ENCODE peak calls at places on chromosome 11, in five cellular contexts. F is KBM-7, V is amniotic stem cell, O is HTR-8/SVneo, Z is germinal center. P is an unnamed sample.
A peak's percentile ranks its signal among the peaks of the same experiment; 100 is the strongest.

GRCh38 chr11:105179542-105180278 is 40.1 kb upstream of the CARD18 start:
- DNase-seq in F (no peak), V (no peak), O (no peak), Z (no peak), P (no peak)

GRCh38 chr11:34840736-34841386 is 75.3 kb downstream of the APIP start:
- DNase-seq in F (peak; percentile 88), V (no peak), O (no peak), Z (peak; percentile 61), P (no peak)

GRCh38 chr11:107702723-107703122 is 9.1 kb downstream of the SLN start:
- DNase-seq in F (no peak), V (no peak), O (no peak), Z (no peak), P (no peak)

GRCh38 chr11:103483996-103484395 is 374.8 kb downstream of the DYNC2H1 start:
- DNase-seq in F (no peak), V (no peak), O (no peak), Z (no peak), P (no peak)

GRCh38 chr11:31940396-31941037 is 129.4 kb upstream of the PAX6 start:
- DNase-seq in F (no peak), V (no peak), O (no peak), Z (no peak), P (no peak)

GRCh38 chr11:28657378-28658030 is 549.3 kb downstream of the METTL15 start:
- DNase-seq in F (no peak), V (no peak), O (no peak), Z (no peak), P (no peak)

GRCh38 chr11:81673001-81673400 is 1060.7 kb downstream of the FAM181B start:
- DNase-seq in F (no peak), V (no peak), O (no peak), Z (no peak), P (no peak)

GRCh38 chr11:69930081-69931059 is 111.2 kb upstream of the FGF3 start:
- DNase-seq in F (no peak), V (no peak), O (no peak), Z (no peak), P (no peak)

GRCh38 chr11:57240007-57240406 is 3.0 kb upstream of the APLNR start:
- DNase-seq in F (no peak), V (no peak), O (no peak), Z (no peak), P (no peak)

GRCh38 chr11:70594031-70594430 is 195.7 kb downstream of the CTTN start:
- DNase-seq in F (no peak), V (no peak), O (no peak), Z (no peak), P (no peak)

GRCh38 chr11:111633248-111633647 is 31.0 kb downstream of the SIK2 start:
- DNase-seq in F (no peak), V (no peak), O (no peak), Z (no peak), P (no peak)

GRCh38 chr11:118622376-118623290 is 15.2 kb downstream of the PHLDB1 start:
- DNase-seq in F (no peak), V (peak; percentile 46), O (peak; percentile 75), Z (no peak), P (no peak)

GRCh38 chr11:65524747-65525658 is at the start of gene SCYL1:
- DNase-seq in F (peak; percentile 48), V (peak; percentile 65), O (peak; percentile 71), Z (peak; percentile 88), P (peak; percentile 95)

GRCh38 chr11:62494246-62494645 is 52.4 kb downstream of the AHNAK start:
- DNase-seq in F (no peak), V (no peak), O (no peak), Z (no peak), P (no peak)

GRCh38 chr11:12677131-12677530 is 2.9 kb downstream of the TEAD1 start:
- DNase-seq in F (no peak), V (no peak), O (no peak), Z (no peak), P (no peak)